ENCODE peak calls at places on chromosome 15, in four cellular contexts. K, G, R and X are unnamed samples.

GRCh38 chr15:64456634-64457108 is 3.7 kb upstream of the ZNF609 start:
- DNase-seq in K (no peak), G (no peak), R (no peak), X (no peak)

GRCh38 chr15:83971967-83972366 is 263.6 kb upstream of the GOLGA6L4 start:
- DNase-seq in K (no peak), G (no peak), R (no peak), X (no peak)

GRCh38 chr15:49415638-49416037 is 7.4 kb upstream of the FGF7 start:
- DNase-seq in K (no peak), G (no peak), R (no peak), X (no peak)

GRCh38 chr15:58724471-58724870 is 25.0 kb downstream of the ADAM10 start:
- DNase-seq in K (peak), G (no peak), R (peak), X (peak)

GRCh38 chr15:63226155-63226883 is 36.9 kb downstream of the RAB8B start:
- DNase-seq in K (no peak), G (no peak), R (no peak), X (no peak)

GRCh38 chr15:80020731-80021130 is 38.7 kb upstream of the ZFAND6 start:
- DNase-seq in K (no peak), G (no peak), R (no peak), X (no peak)

GRCh38 chr15:68484696-68485400 is 52.9 kb upstream of the ITGA11 start:
- DNase-seq in K (peak), G (no peak), R (no peak), X (no peak)

GRCh38 chr15:25793354-25794050 is 69.6 kb downstream of the ATP10A start:
- DNase-seq in K (no peak), G (peak), R (no peak), X (peak)